ENCODE peak calls at places on chromosomes 3 and 15, in eight cellular contexts. D is WTC11, R is IMR-90, P is A549, U is K562, Q is HepG2, B is SK-N-SH, I is GM12878. H is an unnamed sample.

GRCh38 chr15:63507878-63508818 is 3.8 kb downstream of the USP3 start:
- DNase-seq in D (no peak), P (no peak), R (no peak), U (no peak), I (no peak), Q (no peak), B (no peak), H (no peak)

GRCh38 chr3:23669541-23670255 is 136.1 kb upstream of the UBE2E1 start:
- DNase-seq in P (no peak), Q (no peak), I (no peak), U (no peak), R (no peak), D (no peak), B (no peak), H (no peak)

GRCh38 chr15:71288348-71288955 is 173.2 kb downstream of the THSD4 start:
- DNase-seq in U (no peak), Q (no peak), R (peak), D (no peak), B (no peak), P (no peak), I (no peak), H (no peak)

GRCh38 chr3:45642731-45643152 is 46.5 kb upstream of the SACM1L start:
- DNase-seq in I (no peak), D (no peak), Q (no peak), P (no peak), B (peak), R (peak), U (no peak), H (no peak)

GRCh38 chr15:80594091-80594889 is 100.8 kb upstream of the ABHD17C start:
- DNase-seq in P (no peak), Q (no peak), B (no peak), I (no peak), D (no peak), R (no peak), U (no peak), H (no peak)

GRCh38 chr3:185764168-185764988 is 60.5 kb downstream of the IGF2BP2 start:
- DNase-seq in B (no peak), D (no peak), R (peak), P (no peak), I (no peak), Q (no peak), U (no peak), H (no peak)

GRCh38 chr3:180680097-180680430 is 775 bp upstream of the CCDC39 start:
- DNase-seq in Q (no peak), U (no peak), I (no peak), B (peak), P (peak), R (peak), D (peak), H (no peak)

GRCh38 chr15:84826369-84826823 is 9.2 kb downstream of the ALPK3 start:
- DNase-seq in R (no peak), U (peak), Q (peak), P (peak), B (no peak), I (no peak), D (peak), H (no peak)

GRCh38 chr15:76962337-76963013 is 30.9 kb downstream of the RCN2 start:
- DNase-seq in Q (no peak), P (no peak), D (no peak), B (no peak), I (no peak), U (no peak), R (no peak), H (no peak)

GRCh38 chr3:97957617-97958311 is 14.5 kb downstream of the RIOX2 start:
- DNase-seq in U (no peak), R (no peak), Q (no peak), D (no peak), P (no peak), B (no peak), I (no peak), H (no peak)

GRCh38 chr15:69812881-69813280 is 284.8 kb downstream of the TLE3 start:
- DNase-seq in R (no peak), B (peak), U (peak), P (no peak), Q (no peak), D (peak), I (no peak), H (peak)

GRCh38 chr3:188396251-188396650 is 242.3 kb downstream of the LPP start:
- DNase-seq in U (no peak), Q (no peak), I (no peak), B (no peak), P (no peak), D (no peak), R (no peak), H (no peak)

GRCh38 chr3:112822116-112823055 is 24.3 kb downstream of the CD200R1L start:
- DNase-seq in P (peak), R (peak), U (no peak), D (no peak), I (no peak), Q (no peak), B (no peak), H (no peak)

GRCh38 chr3:182793663-182794454 is 555 bp downstream of the ATP11B start:
- DNase-seq in D (peak), P (peak), I (no peak), B (peak), Q (peak), R (peak), U (peak), H (no peak)

GRCh38 chr3:19206540-19206939 is 58.2 kb downstream of the KCNH8 start:
- DNase-seq in D (no peak), B (no peak), R (no peak), Q (no peak), P (no peak), U (no peak), I (no peak), H (no peak)

GRCh38 chr3:19199131-19199530 is 50.8 kb downstream of the KCNH8 start:
- DNase-seq in I (no peak), U (no peak), D (no peak), R (no peak), B (no peak), Q (no peak), P (no peak), H (no peak)

GRCh38 chr3:19202754-19203153 is 54.4 kb downstream of the KCNH8 start:
- DNase-seq in R (no peak), P (no peak), Q (no peak), D (no peak), I (no peak), B (no peak), U (no peak), H (no peak)

GRCh38 chr3:19202303-19202702 is 54.0 kb downstream of the KCNH8 start:
- DNase-seq in D (no peak), Q (no peak), B (no peak), R (no peak), P (no peak), U (no peak), I (no peak), H (no peak)
- TF ChIP-seq USF2 in D (no peak), Q (no peak), B (no peak), R (no peak), P (no peak), U (no peak), I (no peak), H (no peak)

GRCh38 chr3:12817341-12817705 is 20.8 kb downstream of the CAND2 start:
- DNase-seq in R (no peak), P (no peak), B (peak), D (no peak), U (no peak), Q (no peak), I (no peak), H (no peak)
- TF ChIP-seq USF2 in R (no peak), P (no peak), B (no peak), D (no peak), U (no peak), Q (no peak), I (no peak), H (no peak)

GRCh38 chr3:61505197-61505596 is 56.2 kb upstream of the PTPRG start:
- DNase-seq in P (no peak), R (no peak), D (peak), I (no peak), B (no peak), Q (no peak), U (no peak), H (no peak)
- TF ChIP-seq USF2 in P (no peak), R (no peak), D (no peak), I (no peak), B (no peak), Q (no peak), U (no peak), H (no peak)

GRCh38 chr15:57470543-57470942 is 94.2 kb downstream of the CGNL1 start:
- DNase-seq in B (no peak), D (no peak), R (no peak), I (no peak), Q (no peak), P (no peak), U (no peak), H (no peak)

GRCh38 chr15:57477736-57478522 is 101.6 kb downstream of the CGNL1 start:
- DNase-seq in D (no peak), U (no peak), Q (peak), R (no peak), B (no peak), I (peak), P (no peak), H (no peak)

GRCh38 chr15:57476533-57476975 is 100.2 kb downstream of the CGNL1 start:
- DNase-seq in Q (peak), P (no peak), U (no peak), I (no peak), B (no peak), D (no peak), R (peak), H (no peak)

GRCh38 chr15:57468486-57468885 is 92.2 kb downstream of the CGNL1 start:
- DNase-seq in U (no peak), D (no peak), I (no peak), R (no peak), P (no peak), Q (no peak), B (no peak), H (no peak)

GRCh38 chr15:57472861-57473260 is 96.6 kb downstream of the CGNL1 start:
- DNase-seq in Q (no peak), I (no peak), U (no peak), D (no peak), B (no peak), P (no peak), R (peak), H (no peak)
- TF ChIP-seq USF2 in Q (no peak), I (no peak), U (no peak), D (no peak), B (no peak), P (no peak), R (no peak), H (no peak)

GRCh38 chr3:193680220-193680619 is 87.2 kb downstream of the OPA1 start:
- DNase-seq in D (no peak), Q (no peak), U (no peak), I (no peak), P (no peak), B (no peak), R (peak), H (no peak)
- TF ChIP-seq USF2 in D (no peak), Q (no peak), U (no peak), I (no peak), P (no peak), B (no peak), R (no peak), H (no peak)

H was measured in H1.